ENCODE peak calls at places on chromosomes 1 and 21, in six cellular contexts. E is GM23248, R is heart left ventricle, S is PC-3, Q is cardiac muscle cell, U is endodermal cell. W is an unnamed sample. For H3K4me1, the result is how much of the 10 kb centered on the place peaks cover.

GRCh38 chr1:160853756-160854155 is 8.9 kb downstream of the CD244 start:
- DNase-seq in U (no peak), E (no peak), Q (no peak), S (no peak), R (no peak), W (no peak)

GRCh38 chr1:94953741-94954140 is 26.8 kb upstream of the CNN3 start:
- DNase-seq in R (no peak), S (no peak), Q (no peak), E (no peak), U (no peak), W (no peak)

GRCh38 chr1:221347706-221348105 is 394.2 kb downstream of the DUSP10 start:
- DNase-seq in E (no peak), S (no peak), Q (no peak), R (no peak), U (no peak), W (no peak)

GRCh38 chr1:87392241-87393192 is 63.8 kb downstream of the LMO4 start:
- DNase-seq in S (peak), U (no peak), E (peak), R (peak), Q (peak), W (no peak)

GRCh38 chr1:55129194-55129728 is 85.9 kb downstream of the USP24 start:
- DNase-seq in U (no peak), S (peak), R (no peak), E (peak), Q (peak), W (no peak)

GRCh38 chr1:204929487-204930185 is 59.0 kb downstream of the NFASC start:
- DNase-seq in S (no peak), U (peak), Q (no peak), E (no peak), R (no peak), W (no peak)

GRCh38 chr1:93716974-93717373 is 35.3 kb upstream of the BCAR3 start:
- DNase-seq in R (no peak), U (peak), E (peak), Q (no peak), S (peak), W (no peak)

GRCh38 chr1:12454406-12455391 is 163.3 kb downstream of the DHRS3 start:
- DNase-seq in E (peak), Q (peak), R (no peak), U (no peak), S (peak), W (no peak)

GRCh38 chr1:21919520-21919919 is 17.6 kb downstream of the HSPG2 start:
- DNase-seq in R (no peak), Q (peak), S (peak), U (no peak), E (peak), W (no peak)

GRCh38 chr1:40929145-40929544 is 50.4 kb upstream of the CTPS1 start:
- DNase-seq in S (no peak), E (peak), R (no peak), U (no peak), Q (peak), W (no peak)

GRCh38 chr1:30111431-30111830 is 612.0 kb downstream of the MATN1 start:
- DNase-seq in U (peak), E (peak), Q (peak), R (no peak), S (peak), W (no peak)

GRCh38 chr1:109963864-109964263 is 20.7 kb upstream of the AHCYL1 start:
- DNase-seq in Q (peak), S (peak), R (no peak), U (no peak), E (no peak), W (no peak)

GRCh38 chr1:54200519-54200997 is 591 bp downstream of the MRPL37 start:
- DNase-seq in U (no peak), S (no peak), R (no peak), Q (no peak), E (peak), W (no peak)

GRCh38 chr1:101288491-101288944 is 51.7 kb downstream of the S1PR1 start:
- DNase-seq in E (peak), Q (peak), R (peak), S (peak), U (peak), W (peak)

GRCh38 chr1:62068302-62068936 is 126.2 kb upstream of the L1TD1 start:
- DNase-seq in R (peak), E (no peak), Q (no peak), U (no peak), S (no peak), W (no peak)

GRCh38 chr1:178937770-178938169 is 66.9 kb upstream of the ANGPTL1 start:
- DNase-seq in Q (no peak), E (no peak), U (peak), R (no peak), S (no peak), W (no peak)

GRCh38 chr1:178939328-178939727 is 68.5 kb upstream of the ANGPTL1 start:
- DNase-seq in E (no peak), R (no peak), S (no peak), U (no peak), Q (no peak), W (no peak)

GRCh38 chr1:178938959-178939317 is 68.1 kb upstream of the ANGPTL1 start:
- DNase-seq in Q (peak), R (peak), S (no peak), E (peak), U (no peak), W (no peak)

GRCh38 chr1:178940022-178940765 is 69.3 kb upstream of the ANGPTL1 start:
- DNase-seq in E (peak), Q (peak), S (no peak), R (no peak), U (peak), W (no peak)

GRCh38 chr1:178938281-178938958 is 67.5 kb upstream of the ANGPTL1 start:
- DNase-seq in U (peak), Q (no peak), E (peak), S (no peak), R (no peak), W (no peak)
- H3K4me3 ChIP-seq in U (no peak), Q (no peak), E (no peak), S (no peak), R (no peak), W (no peak)

GRCh38 chr21:26116456-26117011 is 54.0 kb downstream of the APP start:
- DNase-seq in S (peak), R (no peak), E (peak), U (peak), Q (peak), W (no peak)
- H3K4me1 ChIP-seq in S (under half), R (under half), E (under half), U (under half), Q (under half), W (under half)

GRCh38 chr1:203037509-203038190 is 11.4 kb downstream of the PPFIA4 start:
- DNase-seq in S (no peak), Q (no peak), E (peak), R (no peak), U (peak), W (no peak)
- H3K4me3 ChIP-seq in S (no peak), Q (no peak), E (no peak), R (no peak), U (no peak), W (no peak)

GRCh38 chr21:36072453-36073167 is 2.8 kb downstream of the CBR1 start:
- DNase-seq in S (no peak), Q (no peak), R (no peak), U (no peak), E (no peak), W (no peak)

GRCh38 chr21:36065497-36066036 is 4.3 kb upstream of the CBR1 start:
- DNase-seq in U (no peak), E (peak), R (no peak), S (peak), Q (peak), W (no peak)

GRCh38 chr21:36069713-36070573 is at the start of gene CBR1:
- DNase-seq in R (peak), U (peak), E (peak), Q (peak), S (peak), W (no peak)

GRCh38 chr21:36070999-36071398 is 1.2 kb downstream of the CBR1 start:
- DNase-seq in E (no peak), S (no peak), U (no peak), R (no peak), Q (no peak), W (no peak)

DNA sequence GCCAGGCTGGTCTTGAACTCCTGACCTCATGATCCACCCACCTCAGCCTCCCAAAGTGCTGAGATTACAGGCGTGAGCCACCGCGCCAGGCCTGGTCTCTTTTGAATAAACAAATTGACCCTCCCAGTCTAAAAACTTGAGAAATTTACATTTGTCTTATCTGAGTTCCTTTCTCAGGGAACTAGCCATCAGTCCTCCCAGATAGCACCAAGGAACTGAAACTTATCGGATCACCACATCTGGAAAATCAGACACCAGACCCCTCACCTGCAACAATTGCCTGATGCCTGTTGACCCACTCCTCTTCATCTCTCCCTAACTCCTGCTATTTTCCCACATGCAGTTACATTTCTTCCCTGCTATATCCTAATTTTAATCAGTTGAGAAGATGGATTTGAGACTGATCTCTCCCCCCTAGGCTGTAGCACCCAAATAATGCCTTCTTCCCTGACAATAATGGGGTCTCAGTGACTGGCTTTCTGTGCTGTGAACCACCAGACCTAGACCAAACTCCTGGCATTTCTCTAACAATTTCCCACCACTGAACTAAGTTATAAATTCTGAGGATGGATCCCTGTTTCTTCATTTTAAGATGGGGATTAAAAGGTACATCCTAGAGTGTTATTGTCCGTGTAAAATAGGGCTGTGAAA is 951 bp upstream of the CBR1 start:
- DNase-seq in Q (no peak), R (no peak), E (no peak), S (no peak), U (no peak), W (no peak)
- H3K4me1 ChIP-seq in Q (under half), R (under half), E (under half), S (under half), U (under half), W (under half)

DNA sequence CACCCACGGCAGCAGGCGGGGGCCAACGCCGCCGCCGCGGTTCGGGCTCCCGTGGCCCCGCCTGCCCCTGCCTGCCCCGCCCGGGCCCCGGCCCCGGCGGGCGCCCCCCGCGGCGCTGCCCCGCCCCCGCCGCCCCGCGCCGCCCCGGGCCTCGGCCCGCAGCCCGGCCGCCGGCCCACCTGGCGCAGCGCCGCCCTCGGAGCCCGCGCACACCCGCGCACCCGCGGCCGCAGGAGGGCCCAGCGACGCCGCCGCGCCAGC is at the start of gene WNT3A:
- DNase-seq in Q (no peak), E (no peak), S (no peak), R (no peak), U (no peak), W (no peak)
- H3K4me3 ChIP-seq in Q (peak), E (peak), S (peak), R (no peak), U (peak), W (peak)